ENCODE peak calls at places on chromosomes 6 and 20, in nine cellular contexts. A is naive thymus-derived CD4-positive, alpha-beta T cell; U is NCI-H1417; O is LHCN-M2; Y is small intestine; B is NCI-H460; S is adipocyte; G is lower lobe of right lung; X is NCI-H524. D is an unnamed sample.

GRCh38 chr6:144664281-144664680 is 379.1 kb downstream of the UTRN start:
- DNase-seq in A (no peak), U (no peak), O (no peak), Y (no peak), B (no peak), S (no peak), G (no peak), X (no peak), D (no peak)

GRCh38 chr6:106442351-106442750 is 81.8 kb downstream of the CRYBG1 start:
- DNase-seq in A (no peak), U (peak), O (peak), Y (no peak), B (no peak), S (no peak), G (no peak), X (peak), D (no peak)

GRCh38 chr6:15116889-15117288 is 129.0 kb upstream of the JARID2 start:
- DNase-seq in A (no peak), U (peak), O (no peak), Y (no peak), B (no peak), S (no peak), G (no peak), X (no peak), D (no peak)

GRCh38 chr6:116011520-116011919 is 49.2 kb downstream of the FRK start:
- DNase-seq in A (no peak), U (peak), O (no peak), Y (peak), B (no peak), S (no peak), G (no peak), X (no peak), D (no peak)

GRCh38 chr20:53402233-53403005 is 191.2 kb downstream of the ZNF217 start:
- DNase-seq in A (peak), U (no peak), O (no peak), Y (no peak), B (no peak), S (no peak), G (no peak), X (no peak), D (no peak)

GRCh38 chr6:116012471-116012949 is 48.2 kb downstream of the FRK start:
- DNase-seq in A (no peak), U (no peak), O (peak), Y (peak), B (no peak), S (peak), G (no peak), X (peak), D (no peak)

GRCh38 chr6:150334790-150335783 is 33.7 kb upstream of the IYD start:
- DNase-seq in A (no peak), U (peak), O (peak), Y (peak), B (peak), S (peak), G (no peak), X (peak), D (no peak)

GRCh38 chr6:146191600-146191999 is 162.7 kb downstream of the GRM1 start:
- DNase-seq in A (no peak), U (peak), O (no peak), Y (no peak), B (no peak), S (no peak), G (no peak), X (no peak), D (no peak)

GRCh38 chr6:31090973-31091364 is 21.4 kb downstream of the C6orf15 start:
- DNase-seq in A (no peak), U (no peak), O (no peak), Y (peak), B (no peak), S (no peak), G (no peak), X (no peak), D (no peak)

GRCh38 chr6:4687989-4688947 is 87.9 kb upstream of the CDYL start:
- DNase-seq in A (no peak), U (no peak), O (peak), Y (no peak), B (peak), S (peak), G (no peak), X (no peak), D (no peak)

GRCh38 chr6:118551673-118552063 is 3.6 kb downstream of the PLN start:
- DNase-seq in A (no peak), U (no peak), O (peak), Y (no peak), B (no peak), S (peak), G (no peak), X (no peak), D (no peak)

GRCh38 chr20:1332749-1333300 is 3.9 kb upstream of the SDCBP2 start:
- DNase-seq in A (no peak), U (no peak), O (no peak), Y (no peak), B (no peak), S (no peak), G (no peak), X (no peak), D (no peak)

GRCh38 chr6:52904562-52905279 is 4.8 kb downstream of the GSTA3 start:
- DNase-seq in A (no peak), U (no peak), O (no peak), Y (peak), B (no peak), S (no peak), G (no peak), X (no peak), D (no peak)

GRCh38 chr6:112881027-112881426 is 533.9 kb downstream of the RFPL4B start:
- DNase-seq in A (no peak), U (no peak), O (peak), Y (no peak), B (no peak), S (peak), G (no peak), X (peak), D (no peak)

GRCh38 chr20:46520976-46521579 is 7.7 kb upstream of the ZNF334 start:
- DNase-seq in A (no peak), U (peak), O (peak), Y (peak), B (peak), S (peak), G (peak), X (peak), D (no peak)

GRCh38 chr20:62581806-62582205 is 60.5 kb upstream of the SLCO4A1 start:
- DNase-seq in A (no peak), U (peak), O (no peak), Y (no peak), B (no peak), S (no peak), G (no peak), X (peak), D (no peak)

GRCh38 chr20:10306440-10307358 is 88.1 kb downstream of the SNAP25 start:
- DNase-seq in A (no peak), U (no peak), O (peak), Y (no peak), B (no peak), S (peak), G (no peak), X (no peak), D (no peak)

GRCh38 chr20:59752704-59753460 is 148.5 kb downstream of the PHACTR3 start:
- DNase-seq in A (no peak), U (no peak), O (no peak), Y (no peak), B (no peak), S (peak), G (no peak), X (no peak), D (no peak)